ENCODE peak calls at places on chromosomes 11 and 22, in seven cellular contexts. One of them, this sample, is unnamed.

GRCh38 chr22:43262990-43263644 is 76.2 kb upstream of the TTLL12 start:
- DNase-seq in heart left ventricle: no peak
- DNase-seq in K562: peak; percentile 50
- DNase-seq in HAP-1: no peak
- DNase-seq in uterus: no peak
- DNase-seq in activated naive CD8-positive, alpha-beta T cell treated with anti-CD3 and anti-CD28 coated beads for 36 hours: peak; percentile 55
- DNase-seq in stimulated activated CD4-positive, alpha-beta T cell treated with anti-CD3 and anti-CD28 coated beads, TNF-alpha, amount 100 ng/mL, for 1 hour: peak; percentile 12
- DNase-seq in this sample: peak; percentile 51

GRCh38 chr22:43897751-43898261 is 6.0 kb upstream of the PNPLA5 start:
- DNase-seq in heart left ventricle: no peak
- DNase-seq in K562: no peak
- DNase-seq in HAP-1: no peak
- DNase-seq in uterus: no peak
- DNase-seq in activated naive CD8-positive, alpha-beta T cell treated with anti-CD3 and anti-CD28 coated beads for 36 hours: no peak
- DNase-seq in stimulated activated CD4-positive, alpha-beta T cell treated with anti-CD3 and anti-CD28 coated beads, TNF-alpha, amount 100 ng/mL, for 1 hour: no peak
- DNase-seq in this sample: no peak

GRCh38 chr11:71178076-71178475 is 74.3 kb downstream of the SHANK2 start:
- DNase-seq in heart left ventricle: no peak
- DNase-seq in K562: no peak
- DNase-seq in HAP-1: no peak
- DNase-seq in uterus: no peak
- DNase-seq in activated naive CD8-positive, alpha-beta T cell treated with anti-CD3 and anti-CD28 coated beads for 36 hours: no peak
- DNase-seq in stimulated activated CD4-positive, alpha-beta T cell treated with anti-CD3 and anti-CD28 coated beads, TNF-alpha, amount 100 ng/mL, for 1 hour: no peak
- DNase-seq in this sample: no peak

GRCh38 chr11:84581083-84581482 is 1046.1 kb downstream of the DLG2 start:
- DNase-seq in heart left ventricle: no peak
- DNase-seq in K562: no peak
- DNase-seq in HAP-1: no peak
- DNase-seq in uterus: no peak
- DNase-seq in activated naive CD8-positive, alpha-beta T cell treated with anti-CD3 and anti-CD28 coated beads for 36 hours: no peak
- DNase-seq in stimulated activated CD4-positive, alpha-beta T cell treated with anti-CD3 and anti-CD28 coated beads, TNF-alpha, amount 100 ng/mL, for 1 hour: no peak
- DNase-seq in this sample: no peak

GRCh38 chr11:61164610-61165424 is 3.6 kb upstream of the VPS37C start:
- DNase-seq in heart left ventricle: no peak
- DNase-seq in K562: no peak
- DNase-seq in HAP-1: no peak
- DNase-seq in uterus: no peak
- DNase-seq in activated naive CD8-positive, alpha-beta T cell treated with anti-CD3 and anti-CD28 coated beads for 36 hours: no peak
- DNase-seq in stimulated activated CD4-positive, alpha-beta T cell treated with anti-CD3 and anti-CD28 coated beads, TNF-alpha, amount 100 ng/mL, for 1 hour: no peak
- DNase-seq in this sample: no peak

GRCh38 chr11:68373810-68374501 is 61.6 kb downstream of the LRP5 start:
- DNase-seq in heart left ventricle: peak; percentile 81
- DNase-seq in K562: no peak
- DNase-seq in HAP-1: no peak
- DNase-seq in uterus: peak; percentile 51
- DNase-seq in activated naive CD8-positive, alpha-beta T cell treated with anti-CD3 and anti-CD28 coated beads for 36 hours: no peak
- DNase-seq in stimulated activated CD4-positive, alpha-beta T cell treated with anti-CD3 and anti-CD28 coated beads, TNF-alpha, amount 100 ng/mL, for 1 hour: no peak
- DNase-seq in this sample: no peak

GRCh38 chr11:59728913-59729312 is 15.3 kb upstream of the OR10V1 start:
- DNase-seq in heart left ventricle: no peak
- DNase-seq in K562: no peak
- DNase-seq in HAP-1: no peak
- DNase-seq in uterus: no peak
- DNase-seq in activated naive CD8-positive, alpha-beta T cell treated with anti-CD3 and anti-CD28 coated beads for 36 hours: no peak
- DNase-seq in stimulated activated CD4-positive, alpha-beta T cell treated with anti-CD3 and anti-CD28 coated beads, TNF-alpha, amount 100 ng/mL, for 1 hour: no peak
- DNase-seq in this sample: no peak

GRCh38 chr11:29272019-29272654 is 744.7 kb downstream of the KCNA4 start:
- DNase-seq in heart left ventricle: no peak
- DNase-seq in K562: no peak
- DNase-seq in HAP-1: no peak
- DNase-seq in uterus: no peak
- DNase-seq in activated naive CD8-positive, alpha-beta T cell treated with anti-CD3 and anti-CD28 coated beads for 36 hours: no peak
- DNase-seq in stimulated activated CD4-positive, alpha-beta T cell treated with anti-CD3 and anti-CD28 coated beads, TNF-alpha, amount 100 ng/mL, for 1 hour: no peak
- DNase-seq in this sample: no peak

GRCh38 chr11:15969701-15970329 is 386.5 kb downstream of the SOX6 start:
- DNase-seq in heart left ventricle: no peak
- DNase-seq in K562: no peak
- DNase-seq in HAP-1: no peak
- DNase-seq in uterus: no peak
- DNase-seq in activated naive CD8-positive, alpha-beta T cell treated with anti-CD3 and anti-CD28 coated beads for 36 hours: no peak
- DNase-seq in stimulated activated CD4-positive, alpha-beta T cell treated with anti-CD3 and anti-CD28 coated beads, TNF-alpha, amount 100 ng/mL, for 1 hour: no peak
- DNase-seq in this sample: no peak

GRCh38 chr11:44217432-44217831 is 92.5 kb downstream of the ALX4 start:
- DNase-seq in heart left ventricle: no peak
- DNase-seq in K562: no peak
- DNase-seq in HAP-1: no peak
- DNase-seq in uterus: no peak
- DNase-seq in activated naive CD8-positive, alpha-beta T cell treated with anti-CD3 and anti-CD28 coated beads for 36 hours: no peak
- DNase-seq in stimulated activated CD4-positive, alpha-beta T cell treated with anti-CD3 and anti-CD28 coated beads, TNF-alpha, amount 100 ng/mL, for 1 hour: no peak
- DNase-seq in this sample: no peak

GRCh38 chr11:133964946-133965632 is 8.3 kb upstream of the IGSF9B start:
- DNase-seq in heart left ventricle: peak; percentile 30
- DNase-seq in K562: no peak
- DNase-seq in HAP-1: no peak
- DNase-seq in uterus: peak; percentile 47
- DNase-seq in activated naive CD8-positive, alpha-beta T cell treated with anti-CD3 and anti-CD28 coated beads for 36 hours: no peak
- DNase-seq in stimulated activated CD4-positive, alpha-beta T cell treated with anti-CD3 and anti-CD28 coated beads, TNF-alpha, amount 100 ng/mL, for 1 hour: no peak
- DNase-seq in this sample: no peak

GRCh38 chr11:13962562-13963168 is at the start of gene SPON1:
- DNase-seq in heart left ventricle: peak; percentile 73
- DNase-seq in K562: no peak
- DNase-seq in HAP-1: no peak
- DNase-seq in uterus: peak; percentile 63
- DNase-seq in activated naive CD8-positive, alpha-beta T cell treated with anti-CD3 and anti-CD28 coated beads for 36 hours: peak; percentile 60
- DNase-seq in stimulated activated CD4-positive, alpha-beta T cell treated with anti-CD3 and anti-CD28 coated beads, TNF-alpha, amount 100 ng/mL, for 1 hour: no peak
- DNase-seq in this sample: peak; percentile 48

GRCh38 chr22:44422742-44423370 is 75.2 kb downstream of the RTL6 start:
- DNase-seq in heart left ventricle: no peak
- DNase-seq in K562: no peak
- DNase-seq in HAP-1: no peak
- DNase-seq in uterus: no peak
- DNase-seq in activated naive CD8-positive, alpha-beta T cell treated with anti-CD3 and anti-CD28 coated beads for 36 hours: no peak
- DNase-seq in stimulated activated CD4-positive, alpha-beta T cell treated with anti-CD3 and anti-CD28 coated beads, TNF-alpha, amount 100 ng/mL, for 1 hour: no peak
- DNase-seq in this sample: no peak

GRCh38 chr11:69637601-69637955 is 3.4 kb upstream of the CCND1 start:
- DNase-seq in heart left ventricle: no peak
- DNase-seq in K562: no peak
- DNase-seq in HAP-1: no peak
- DNase-seq in uterus: no peak
- DNase-seq in activated naive CD8-positive, alpha-beta T cell treated with anti-CD3 and anti-CD28 coated beads for 36 hours: no peak
- DNase-seq in stimulated activated CD4-positive, alpha-beta T cell treated with anti-CD3 and anti-CD28 coated beads, TNF-alpha, amount 100 ng/mL, for 1 hour: no peak
- DNase-seq in this sample: no peak

GRCh38 chr11:26626346-26626745 is 54.3 kb upstream of the MUC15 start:
- DNase-seq in heart left ventricle: no peak
- DNase-seq in K562: no peak
- DNase-seq in HAP-1: no peak
- DNase-seq in uterus: no peak
- DNase-seq in activated naive CD8-positive, alpha-beta T cell treated with anti-CD3 and anti-CD28 coated beads for 36 hours: no peak
- DNase-seq in stimulated activated CD4-positive, alpha-beta T cell treated with anti-CD3 and anti-CD28 coated beads, TNF-alpha, amount 100 ng/mL, for 1 hour: no peak
- DNase-seq in this sample: no peak

GRCh38 chr22:49394116-49394785 is 433.4 kb downstream of the BRD1 start:
- DNase-seq in heart left ventricle: no peak
- DNase-seq in K562: no peak
- DNase-seq in HAP-1: no peak
- DNase-seq in uterus: no peak
- DNase-seq in activated naive CD8-positive, alpha-beta T cell treated with anti-CD3 and anti-CD28 coated beads for 36 hours: peak; percentile 28
- DNase-seq in stimulated activated CD4-positive, alpha-beta T cell treated with anti-CD3 and anti-CD28 coated beads, TNF-alpha, amount 100 ng/mL, for 1 hour: no peak
- DNase-seq in this sample: no peak

GRCh38 chr11:59097113-59097708 is 9.8 kb upstream of the FAM111B start:
- DNase-seq in heart left ventricle: no peak
- DNase-seq in K562: peak; percentile 66
- DNase-seq in HAP-1: peak; percentile 74
- DNase-seq in uterus: peak; percentile 32
- DNase-seq in activated naive CD8-positive, alpha-beta T cell treated with anti-CD3 and anti-CD28 coated beads for 36 hours: peak; percentile 55
- DNase-seq in stimulated activated CD4-positive, alpha-beta T cell treated with anti-CD3 and anti-CD28 coated beads, TNF-alpha, amount 100 ng/mL, for 1 hour: no peak
- DNase-seq in this sample: peak; percentile 46

This sample was measured in activated effector memory CD4-positive, alpha-beta T cell treated with Interleukin-2 at 50 U/mL for 16 hours.